ENCODE peak calls at places on chromosomes 13 and 19, in seven cellular contexts. C is astrocyte, I is cardiac fibroblast, E is fibroblast of mammary gland, J is right lobe of liver, T is psoas muscle, Y is left ventricle myocardium inferior. H is an unnamed sample.

GRCh38 chr13:80082396-80083096 is 258.4 kb downstream of the SPRY2 start:
- DNase-seq in Y (no peak), E (peak), I (peak), J (no peak), T (no peak), C (peak), H (no peak)

GRCh38 chr13:91078093-91078679 is 269.3 kb upstream of the MIR17HG start:
- DNase-seq in I (peak), T (no peak), Y (no peak), E (no peak), J (no peak), C (no peak), H (no peak)

GRCh38 chr13:39881383-39881782 is 225.9 kb downstream of the COG6 start:
- DNase-seq in I (no peak), T (no peak), Y (no peak), E (no peak), J (no peak), C (no peak), H (no peak)

GRCh38 chr19:17737690-17738153 is 13.6 kb upstream of the FCHO1 start:
- DNase-seq in J (no peak), E (no peak), C (no peak), I (peak), T (no peak), Y (no peak), H (no peak)

GRCh38 chr19:55704494-55705245 is 29.6 kb downstream of the EPN1 start:
- DNase-seq in C (no peak), Y (no peak), T (no peak), J (no peak), E (peak), I (no peak), H (no peak)

GRCh38 chr13:109812375-109812774 is 26.0 kb upstream of the IRS2 start:
- DNase-seq in E (no peak), C (no peak), J (no peak), I (no peak), Y (no peak), T (no peak), H (no peak)

GRCh38 chr19:47673426-47673825 is 39.8 kb upstream of the EHD2 start:
- DNase-seq in J (no peak), C (no peak), I (no peak), E (no peak), Y (no peak), T (no peak), H (no peak)

GRCh38 chr19:50333737-50334617 is 4.8 kb upstream of the KCNC3 start:
- DNase-seq in Y (peak), E (no peak), J (peak), T (peak), C (peak), I (no peak), H (peak)

GRCh38 chr13:112065867-112066623 is 904 bp upstream of the SOX1 start:
- DNase-seq in Y (no peak), T (no peak), J (no peak), I (no peak), E (no peak), C (no peak), H (no peak)

GRCh38 chr19:46355234-46355990 is 8.5 kb downstream of the PPP5C start:
- DNase-seq in T (no peak), C (no peak), J (peak), Y (no peak), E (no peak), I (no peak), H (no peak)

GRCh38 chr19:38044267-38045111 is 137.5 kb downstream of the SIPA1L3 start:
- DNase-seq in E (peak), C (peak), T (no peak), Y (no peak), I (peak), J (no peak), H (no peak)

GRCh38 chr19:8525401-8525684 is 11.4 kb upstream of the ZNF414 start:
- DNase-seq in I (no peak), E (no peak), Y (no peak), T (no peak), C (no peak), J (no peak), H (no peak)

GRCh38 chr19:16142032-16142580 is 1.4 kb upstream of the HSH2D start:
- DNase-seq in Y (no peak), I (no peak), J (no peak), E (no peak), C (no peak), T (no peak), H (no peak)

GRCh38 chr19:29086182-29086581 is 126.8 kb downstream of the UQCRFS1 start:
- DNase-seq in C (no peak), Y (no peak), I (no peak), T (no peak), J (no peak), E (no peak), H (no peak)

GRCh38 chr13:95355491-95355890 is 54.2 kb upstream of the ABCC4 start:
- DNase-seq in T (no peak), Y (no peak), E (peak), I (peak), J (no peak), C (peak), H (no peak)

GRCh38 chr19:30743702-30744101 is 371.5 kb downstream of the ZNF536 start:
- DNase-seq in Y (no peak), I (no peak), E (no peak), T (no peak), J (no peak), C (no peak), H (no peak)

GRCh38 chr13:110629735-110630134 is 14.4 kb downstream of the NAXD start:
- DNase-seq in E (peak), C (peak), J (no peak), I (no peak), Y (no peak), T (no peak), H (no peak)

GRCh38 chr13:101144808-101145419 is 271.4 kb downstream of the NALCN start:
- DNase-seq in C (peak), J (no peak), Y (no peak), E (peak), I (peak), T (no peak), H (no peak)

GRCh38 chr19:12800873-12801465 is 631 bp downstream of the PRDX2 start:
- DNase-seq in I (no peak), Y (no peak), T (peak), J (no peak), E (no peak), C (no peak), H (peak)

GRCh38 chr13:74883834-74884233 is 598.1 kb downstream of the TBC1D4 start:
- DNase-seq in I (peak), C (no peak), E (peak), J (no peak), Y (no peak), T (no peak), H (no peak)

GRCh38 chr19:19805480-19805879 is 16.1 kb downstream of the ZNF506 start:
- DNase-seq in J (no peak), C (no peak), T (no peak), Y (no peak), I (no peak), E (no peak), H (no peak)

GRCh38 chr19:19618384-19619051 is at the start of gene PBX4:
- DNase-seq in E (peak), Y (peak), J (peak), T (peak), I (peak), C (peak), H (peak)

GRCh38 chr19:18470153-18470552 is 32.2 kb upstream of the ISYNA1 start:
- DNase-seq in C (no peak), E (no peak), Y (no peak), I (no peak), T (no peak), J (no peak), H (no peak)

GRCh38 chr19:6728346-6728745 is 7.9 kb upstream of the C3 start:
- DNase-seq in C (no peak), I (no peak), E (no peak), T (no peak), J (no peak), Y (no peak), H (no peak)

GRCh38 chr19:46147791-46148288 is at the start of gene IGFL2:
- DNase-seq in E (peak), I (peak), C (peak), J (no peak), Y (no peak), T (no peak), H (no peak)

GRCh38 chr13:28027607-28028364 is 39.3 kb upstream of the URAD start:
- DNase-seq in J (no peak), Y (no peak), C (no peak), I (no peak), T (no peak), E (no peak), H (no peak)

GRCh38 chr19:33497778-33498175 is 23.8 kb downstream of the PEPD start:
- DNase-seq in J (no peak), C (no peak), E (no peak), I (no peak), Y (no peak), T (no peak), H (no peak)

GRCh38 chr13:112374271-112374670 is 1.9 kb upstream of the SPACA7 start:
- DNase-seq in I (no peak), C (no peak), J (no peak), T (no peak), E (no peak), Y (no peak), H (no peak)

GRCh38 chr13:20391597-20392452 is 133.8 kb downstream of the CRYL1 start:
- DNase-seq in T (no peak), J (no peak), C (no peak), I (no peak), E (no peak), Y (no peak), H (no peak)

GRCh38 chr13:21837841-21838551 is 167.1 kb downstream of the FGF9 start:
- DNase-seq in J (no peak), C (no peak), T (no peak), Y (no peak), I (no peak), E (no peak), H (no peak)

DNA sequence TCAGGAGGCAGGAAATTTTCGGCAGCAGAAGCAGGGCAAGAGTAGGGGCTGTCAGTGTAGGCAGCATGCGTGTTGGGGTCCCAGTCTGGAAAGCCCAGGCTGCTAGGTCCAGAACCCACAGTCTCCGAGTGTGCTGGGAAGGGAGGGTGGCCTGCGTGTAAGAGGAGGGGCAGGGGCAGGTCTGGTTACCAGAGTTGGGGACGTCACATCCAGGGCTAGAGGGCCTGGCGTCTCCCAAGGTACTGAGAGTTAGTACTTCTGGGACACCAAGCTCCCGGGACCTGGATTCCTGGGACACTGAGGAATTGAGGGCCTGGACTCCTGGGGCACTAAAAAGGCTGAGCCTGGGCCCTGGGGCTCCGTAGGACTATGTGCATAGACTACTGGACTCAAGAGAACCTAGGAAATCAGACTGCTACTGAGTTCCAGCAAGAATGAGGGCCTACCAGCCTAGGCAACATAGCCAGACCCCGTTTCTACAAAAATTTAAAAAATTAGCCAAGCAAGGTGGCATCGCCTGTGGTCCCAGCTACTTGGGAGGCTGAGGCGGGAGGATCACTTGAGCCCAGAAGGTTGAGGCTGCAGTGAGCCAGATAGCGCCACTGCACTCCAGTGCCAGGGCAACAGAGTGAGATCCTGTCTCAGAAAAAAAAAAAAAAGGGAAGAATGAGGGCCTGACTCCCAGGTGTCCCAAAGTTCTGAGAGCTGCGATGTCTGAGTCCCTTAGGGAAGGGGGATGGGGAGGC is 2.5 kb downstream of the NFKBID start:
- DNase-seq in I (no peak), E (no peak), C (no peak), J (no peak), Y (no peak), T (no peak), H (no peak)
- H3K4me3 ChIP-seq in I (peak), E (peak), C (no peak), J (peak), Y (peak), T (peak), H (peak)

DNA sequence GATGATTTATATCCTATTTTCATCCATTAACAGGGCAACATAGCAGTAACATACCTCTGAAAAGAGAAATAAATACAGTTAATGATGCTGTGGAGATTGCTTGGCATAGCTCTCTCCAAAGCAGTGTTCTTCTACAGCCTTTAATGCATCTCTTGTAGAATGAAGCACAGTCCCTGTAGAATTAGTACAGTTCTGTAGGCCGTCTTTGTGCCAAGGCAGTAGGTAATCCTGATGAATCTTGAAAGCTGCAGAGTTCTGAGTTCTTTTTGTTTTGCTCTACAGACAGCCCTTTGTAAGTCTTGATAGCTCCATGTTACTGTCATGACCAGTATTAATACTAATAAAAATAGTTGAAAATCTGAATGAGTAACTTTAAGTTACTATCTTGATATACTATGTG is 184.2 kb downstream of the MAB21L1 start:
- DNase-seq in I (no peak), T (no peak), J (no peak), C (no peak), E (no peak), Y (no peak), H (no peak)
- TF ChIP-seq CTCF in I (no peak), T (no peak), J (no peak), C (no peak), E (no peak), Y (no peak), H (no peak)

DNA sequence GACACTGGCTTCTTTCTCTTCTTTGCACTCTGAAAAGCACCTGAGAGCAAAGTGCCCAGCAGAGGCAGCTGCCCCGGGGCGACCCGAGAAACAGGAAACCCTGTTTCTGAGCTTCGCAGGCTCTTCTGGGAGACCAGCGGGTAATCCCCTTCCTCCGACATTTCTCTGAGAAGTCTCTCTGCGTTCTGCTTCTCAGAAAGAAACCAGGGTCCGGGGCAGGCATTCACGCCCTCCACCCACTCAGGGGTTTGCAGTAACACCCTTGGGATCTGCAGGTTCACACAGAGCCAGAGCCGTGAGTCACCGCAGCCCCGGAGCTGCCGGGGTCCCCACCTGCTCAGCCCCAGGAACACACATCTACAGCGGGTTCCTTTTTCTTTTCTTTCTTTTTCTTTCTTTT is 86.0 kb downstream of the GADD45B start:
- DNase-seq in I (no peak), E (no peak), T (no peak), J (no peak), Y (peak), C (no peak), H (no peak)
- H3K4me3 ChIP-seq in I (no peak), E (no peak), T (no peak), J (no peak), Y (no peak), C (no peak), H (no peak)

DNA sequence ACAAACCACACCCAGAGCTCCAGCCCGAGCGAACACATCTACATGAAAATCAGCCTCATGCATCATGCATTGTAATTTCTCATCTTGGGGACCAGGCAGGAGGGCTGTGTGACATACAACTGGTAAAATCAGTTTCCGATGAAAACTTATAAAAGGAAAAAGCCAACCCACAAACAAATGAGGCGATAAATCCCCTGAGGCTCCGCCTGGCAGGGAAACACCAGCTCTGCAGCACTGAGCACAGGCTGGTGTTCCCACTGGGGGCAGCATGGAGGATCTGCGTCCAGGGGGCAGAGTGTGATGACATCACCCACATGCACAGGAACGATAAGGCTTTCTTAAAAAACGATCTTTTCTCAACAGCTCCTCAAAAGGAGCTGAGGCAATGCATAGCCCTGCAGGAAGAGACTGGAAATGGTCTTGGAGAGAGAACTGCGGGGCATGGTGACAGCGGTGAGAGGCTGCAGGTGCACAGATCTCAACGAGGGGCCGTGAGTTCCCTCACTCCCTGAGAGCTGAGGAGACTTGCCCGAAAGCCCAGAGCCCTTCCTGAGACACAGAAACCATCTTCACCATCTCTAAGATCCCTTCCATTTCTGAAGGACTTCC is 24.6 kb downstream of the SH3GL1 start:
- DNase-seq in I (peak), C (peak), T (peak), E (peak), Y (no peak), J (no peak), H (no peak)
- TF ChIP-seq CTCF in I (peak), C (peak), T (peak), E (peak), Y (no peak), J (no peak), H (no peak)

DNA sequence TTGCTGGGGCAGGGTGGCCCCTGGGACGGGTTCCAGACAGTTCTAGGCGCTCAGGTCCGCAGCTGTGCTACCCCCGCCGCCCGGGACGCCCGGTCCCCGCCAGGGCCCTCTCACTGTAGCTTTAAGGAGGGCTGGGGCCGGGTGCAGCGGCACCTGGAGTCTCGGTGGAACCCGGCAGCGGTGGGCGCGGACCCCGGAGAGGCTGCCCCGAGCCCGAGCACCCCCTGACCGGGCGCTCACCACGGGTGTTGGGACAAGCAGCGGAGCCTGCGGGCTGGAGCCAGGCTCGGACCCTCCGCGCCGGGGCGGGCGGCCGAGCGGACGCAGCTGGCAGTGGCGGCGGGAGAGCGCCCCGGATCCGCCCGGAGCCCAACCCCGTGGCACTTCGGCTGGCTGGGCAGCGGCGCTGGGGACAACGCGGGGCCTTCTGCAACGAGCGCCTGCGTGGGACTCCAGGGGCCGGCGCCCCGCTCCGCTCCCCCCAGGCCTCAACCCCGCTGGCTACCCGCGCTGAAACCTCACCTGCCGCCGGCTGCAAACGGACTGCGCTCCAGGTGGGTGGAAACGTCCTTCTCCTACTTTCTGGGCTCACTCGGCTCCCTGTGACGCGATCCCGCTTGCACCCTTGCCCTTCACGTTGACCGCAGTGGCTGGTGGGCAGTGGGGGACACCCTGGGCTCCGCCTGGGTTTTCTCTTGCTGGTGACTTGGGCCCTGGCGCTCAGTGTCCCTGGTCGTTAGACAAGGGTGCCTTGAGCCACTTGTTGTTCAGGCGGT is 81.1 kb downstream of the ZNF429 start:
- DNase-seq in C (no peak), J (peak), Y (peak), T (peak), E (no peak), I (no peak), H (peak)
- H3K4me3 ChIP-seq in C (peak), J (peak), Y (peak), T (peak), E (no peak), I (peak), H (peak)

GRCh38 chr13:36769545-36769944 is 49.5 kb upstream of the RFXAP start:
- DNase-seq in T (no peak), I (no peak), Y (no peak), C (no peak), E (no peak), J (no peak), H (no peak)

GRCh38 chr13:36769126-36769525 is 49.9 kb upstream of the RFXAP start:
- DNase-seq in E (no peak), C (no peak), J (no peak), T (no peak), Y (no peak), I (no peak), H (no peak)

GRCh38 chr13:36776175-36776574 is 42.8 kb upstream of the RFXAP start:
- DNase-seq in T (no peak), C (no peak), J (no peak), I (no peak), E (no peak), Y (no peak), H (no peak)

GRCh38 chr13:36778083-36778671 is 40.8 kb upstream of the RFXAP start:
- DNase-seq in E (peak), C (peak), Y (no peak), J (no peak), T (no peak), I (peak), H (no peak)

GRCh38 chr13:36774895-36775294 is 44.1 kb upstream of the RFXAP start:
- DNase-seq in Y (no peak), I (no peak), E (peak), C (no peak), T (no peak), J (no peak), H (no peak)
- TF ChIP-seq CTCF in Y (no peak), I (no peak), E (no peak), C (no peak), T (no peak), J (no peak), H (no peak)

DNA sequence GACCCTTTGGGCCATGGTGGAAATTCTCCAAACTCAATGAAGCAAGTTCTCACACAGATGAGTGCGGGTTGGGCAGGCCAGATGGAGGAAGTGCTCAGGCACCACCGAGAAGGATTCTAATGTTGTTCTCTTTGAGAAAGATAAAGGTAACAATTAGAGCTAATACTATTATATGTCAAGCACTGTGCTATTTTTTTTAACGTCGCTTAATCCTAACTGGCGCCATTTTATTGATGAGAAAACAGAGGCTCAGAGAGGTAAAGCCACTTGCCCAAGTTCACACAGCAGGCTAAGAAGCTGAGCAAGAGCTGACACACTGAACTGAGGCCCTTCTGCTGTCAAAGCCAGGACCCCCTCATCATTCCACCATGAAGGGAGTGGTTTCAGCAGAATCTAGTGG is 1.0 kb downstream of the FBL start:
- DNase-seq in E (no peak), C (no peak), I (no peak), T (no peak), J (no peak), Y (no peak), H (no peak)
- H3K4me3 ChIP-seq in E (peak), C (peak), I (peak), T (peak), J (peak), Y (peak), H (no peak)